ENCODE peak calls at places on chromosomes 2 and 18, in five cellular contexts. One of them, this sample, is unnamed.

GRCh38 chr2:119849838-119850565 is 90.3 kb downstream of the PTPN4 start:
- DNase-seq in endodermal cell: no peak
- DNase-seq in ovary: no peak
- DNase-seq in neuronal stem cell: no peak
- DNase-seq in pancreas: no peak
- DNase-seq in this sample: no peak

GRCh38 chr2:184735611-184736010 is 137.3 kb downstream of the ZNF804A start:
- DNase-seq in neuronal stem cell: no peak
- DNase-seq in ovary: no peak
- DNase-seq in endodermal cell: no peak
- DNase-seq in pancreas: no peak
- DNase-seq in this sample: no peak

GRCh38 chr18:58567453-58568196 is 61.3 kb downstream of the ALPK2 start:
- DNase-seq in ovary: no peak
- DNase-seq in pancreas: no peak
- DNase-seq in endodermal cell: no peak
- DNase-seq in neuronal stem cell: no peak
- DNase-seq in this sample: no peak

GRCh38 chr18:49618741-49619392 is 57.0 kb downstream of the LIPG start:
- DNase-seq in endodermal cell: peak; percentile 30
- DNase-seq in neuronal stem cell: no peak
- DNase-seq in pancreas: no peak
- DNase-seq in ovary: no peak
- DNase-seq in this sample: no peak

GRCh38 chr2:118705032-118705431 is 142.4 kb downstream of the EN1 start:
- DNase-seq in endodermal cell: no peak
- DNase-seq in pancreas: no peak
- DNase-seq in ovary: no peak
- DNase-seq in neuronal stem cell: no peak
- DNase-seq in this sample: no peak

GRCh38 chr18:10242922-10243680 is 211.3 kb upstream of the APCDD1 start:
- DNase-seq in pancreas: no peak
- DNase-seq in endodermal cell: peak; percentile 53
- DNase-seq in neuronal stem cell: peak; percentile 11
- DNase-seq in ovary: no peak
- DNase-seq in this sample: no peak

GRCh38 chr2:860259-860855 is 90.3 kb upstream of the SNTG2 start:
- DNase-seq in endodermal cell: peak; percentile 85
- DNase-seq in ovary: no peak
- DNase-seq in pancreas: no peak
- DNase-seq in neuronal stem cell: no peak
- DNase-seq in this sample: no peak

GRCh38 chr2:127143851-127144782 is 37.2 kb upstream of the BIN1 start:
- DNase-seq in neuronal stem cell: no peak
- DNase-seq in pancreas: no peak
- DNase-seq in endodermal cell: no peak
- DNase-seq in ovary: no peak
- DNase-seq in this sample: no peak

GRCh38 chr2:109063326-109063670 is 65.7 kb upstream of the SH3RF3 start:
- DNase-seq in neuronal stem cell: no peak
- DNase-seq in endodermal cell: no peak
- DNase-seq in ovary: no peak
- DNase-seq in pancreas: no peak
- DNase-seq in this sample: no peak

GRCh38 chr2:202541137-202541536 is 93.6 kb upstream of the FAM117B start:
- DNase-seq in endodermal cell: no peak
- DNase-seq in ovary: no peak
- DNase-seq in pancreas: no peak
- DNase-seq in neuronal stem cell: no peak
- DNase-seq in this sample: no peak

GRCh38 chr2:147297820-147298219 is 547.0 kb upstream of the ACVR2A start:
- DNase-seq in neuronal stem cell: no peak
- DNase-seq in pancreas: no peak
- DNase-seq in endodermal cell: no peak
- DNase-seq in ovary: no peak
- DNase-seq in this sample: no peak

GRCh38 chr18:54388203-54389142 is 30.8 kb downstream of the C18orf54 start:
- DNase-seq in neuronal stem cell: no peak
- DNase-seq in endodermal cell: peak; percentile 94
- DNase-seq in ovary: no peak
- DNase-seq in pancreas: no peak
- DNase-seq in this sample: no peak

GRCh38 chr2:213934560-213934959 is 476.3 kb upstream of the VWC2L start:
- DNase-seq in endodermal cell: no peak
- DNase-seq in ovary: no peak
- DNase-seq in pancreas: no peak
- DNase-seq in neuronal stem cell: no peak
- DNase-seq in this sample: no peak

GRCh38 chr2:163347982-163348842 is 387.6 kb downstream of the FIGN start:
- DNase-seq in pancreas: peak; percentile 61
- DNase-seq in endodermal cell: peak; percentile 96
- DNase-seq in ovary: peak; percentile 54
- DNase-seq in neuronal stem cell: peak; percentile 82
- DNase-seq in this sample: peak; percentile 85

GRCh38 chr2:37201208-37201607 is 4.9 kb downstream of the CEBPZOS start:
- DNase-seq in neuronal stem cell: no peak
- DNase-seq in ovary: no peak
- DNase-seq in endodermal cell: no peak
- DNase-seq in pancreas: no peak
- DNase-seq in this sample: no peak

GRCh38 chr2:73925033-73925704 is 1.5 kb upstream of the DGUOK start:
- DNase-seq in neuronal stem cell: no peak
- DNase-seq in endodermal cell: peak; percentile 37
- DNase-seq in pancreas: no peak
- DNase-seq in ovary: no peak
- DNase-seq in this sample: no peak

GRCh38 chr18:12403601-12404506 is 3.9 kb upstream of the PRELID3A start:
- DNase-seq in neuronal stem cell: no peak
- DNase-seq in pancreas: no peak
- DNase-seq in ovary: no peak
- DNase-seq in endodermal cell: no peak
- DNase-seq in this sample: no peak

GRCh38 chr2:238950551-238950950 is 102.7 kb downstream of the TWIST2 start:
- DNase-seq in ovary: peak; percentile 10
- DNase-seq in endodermal cell: peak; percentile 30
- DNase-seq in pancreas: no peak
- DNase-seq in neuronal stem cell: no peak
- DNase-seq in this sample: no peak

GRCh38 chr2:1856922-1857321 is 112.6 kb upstream of the PXDN start:
- DNase-seq in pancreas: no peak
- DNase-seq in neuronal stem cell: no peak
- DNase-seq in ovary: no peak
- DNase-seq in endodermal cell: no peak
- DNase-seq in this sample: no peak

GRCh38 chr2:157897106-157897971 is 21.2 kb upstream of the ACVR1 start:
- DNase-seq in endodermal cell: no peak
- DNase-seq in neuronal stem cell: no peak
- DNase-seq in pancreas: no peak
- DNase-seq in ovary: no peak
- DNase-seq in this sample: no peak

GRCh38 chr2:20400787-20401494 is 45.9 kb upstream of the RHOB start:
- DNase-seq in endodermal cell: no peak
- DNase-seq in ovary: no peak
- DNase-seq in neuronal stem cell: no peak
- DNase-seq in pancreas: no peak
- DNase-seq in this sample: no peak

GRCh38 chr2:240921319-240922233 is 15.4 kb downstream of the CROCC2 start:
- DNase-seq in ovary: peak; percentile 31
- DNase-seq in neuronal stem cell: no peak
- DNase-seq in pancreas: peak; percentile 33
- DNase-seq in endodermal cell: peak; percentile 31
- DNase-seq in this sample: peak; percentile 76

GRCh38 chr18:62396967-62397366 is 71.9 kb downstream of the TNFRSF11A start:
- DNase-seq in endodermal cell: no peak
- DNase-seq in pancreas: no peak
- DNase-seq in neuronal stem cell: no peak
- DNase-seq in ovary: no peak
- DNase-seq in this sample: no peak

GRCh38 chr18:54950221-54950620 is 9.0 kb downstream of the CCDC68 start:
- DNase-seq in endodermal cell: no peak
- DNase-seq in pancreas: no peak
- DNase-seq in neuronal stem cell: no peak
- DNase-seq in ovary: no peak
- DNase-seq in this sample: no peak

GRCh38 chr2:17303496-17303895 is 214.7 kb downstream of the RAD51AP2 start:
- DNase-seq in pancreas: no peak
- DNase-seq in endodermal cell: no peak
- DNase-seq in ovary: no peak
- DNase-seq in neuronal stem cell: no peak
- DNase-seq in this sample: no peak

GRCh38 chr2:181683518-181684453 is 3.5 kb upstream of the NEUROD1 start:
- DNase-seq in neuronal stem cell: peak; percentile 85
- DNase-seq in endodermal cell: peak; percentile 86
- DNase-seq in pancreas: no peak
- DNase-seq in ovary: no peak
- DNase-seq in this sample: no peak

GRCh38 chr2:174012347-174013309 is 47.5 kb upstream of the SP3 start:
- DNase-seq in endodermal cell: peak; percentile 90
- DNase-seq in ovary: peak; percentile 81
- DNase-seq in pancreas: peak; percentile 47
- DNase-seq in neuronal stem cell: no peak
- DNase-seq in this sample: peak; percentile 87

GRCh38 chr2:146661494-146662096 is 1183.2 kb upstream of the ACVR2A start:
- DNase-seq in pancreas: no peak
- DNase-seq in ovary: no peak
- DNase-seq in endodermal cell: no peak
- DNase-seq in neuronal stem cell: peak; percentile 37
- DNase-seq in this sample: no peak

GRCh38 chr18:52607985-52608384 is 268.0 kb downstream of the DCC start:
- DNase-seq in endodermal cell: no peak
- DNase-seq in pancreas: no peak
- DNase-seq in neuronal stem cell: no peak
- DNase-seq in ovary: no peak
- DNase-seq in this sample: no peak

GRCh38 chr2:46002947-46003346 is 294.3 kb upstream of the EPAS1 start:
- DNase-seq in endodermal cell: no peak
- DNase-seq in neuronal stem cell: no peak
- DNase-seq in pancreas: no peak
- DNase-seq in ovary: no peak
- DNase-seq in this sample: no peak
- H3K27ac ChIP-seq in endodermal cell: no peak overlapping the region
- H3K27ac ChIP-seq in neuronal stem cell: no peak overlapping the region
- H3K27ac ChIP-seq in pancreas: no peak overlapping the region
- H3K27ac ChIP-seq in ovary: no peak overlapping the region
- H3K27ac ChIP-seq in this sample: peak overlapping the region; percentile 41

GRCh38 chr2:128637481-128638155 is 318.9 kb upstream of the HS6ST1 start:
- DNase-seq in pancreas: no peak
- DNase-seq in neuronal stem cell: no peak
- DNase-seq in endodermal cell: peak; percentile 22
- DNase-seq in ovary: no peak
- DNase-seq in this sample: no peak
- H3K27ac ChIP-seq in pancreas: no peak overlapping the region
- H3K27ac ChIP-seq in neuronal stem cell: peak overlapping the region; percentile 96
- H3K27ac ChIP-seq in endodermal cell: peak overlapping the region; percentile 100
- H3K27ac ChIP-seq in ovary: no peak overlapping the region
- H3K27ac ChIP-seq in this sample: no peak overlapping the region

DNA sequence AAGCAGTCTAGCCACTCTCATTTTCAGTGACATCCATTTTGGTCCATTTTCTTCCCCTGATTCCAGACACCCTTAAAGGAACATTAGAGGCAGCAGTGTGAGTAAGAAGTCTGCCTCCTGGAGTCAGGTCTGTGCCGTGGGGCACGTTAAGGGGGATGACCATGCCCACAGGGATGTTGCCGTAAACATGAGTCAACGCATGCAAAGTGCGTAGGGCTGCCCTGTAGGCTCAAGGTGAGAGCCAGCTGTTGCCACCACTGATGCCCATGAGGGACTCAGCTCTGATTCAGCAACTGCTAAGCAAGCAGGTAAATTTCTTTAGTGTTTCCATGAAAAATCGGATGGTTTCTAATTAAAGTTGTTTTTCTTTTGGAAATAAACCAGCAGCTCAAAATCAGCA is 61.4 kb upstream of the TFCP2L1 start:
- DNase-seq in pancreas: no peak
- DNase-seq in ovary: no peak
- DNase-seq in endodermal cell: no peak
- DNase-seq in neuronal stem cell: no peak
- DNase-seq in this sample: no peak
- H3K27ac ChIP-seq in pancreas: no peak overlapping the region
- H3K27ac ChIP-seq in ovary: no peak overlapping the region
- H3K27ac ChIP-seq in endodermal cell: no peak overlapping the region
- H3K27ac ChIP-seq in neuronal stem cell: no peak overlapping the region
- H3K27ac ChIP-seq in this sample: no peak overlapping the region

GRCh38 chr2:85444629-85445028 is 26.1 kb downstream of the SH2D6 start:
- DNase-seq in ovary: no peak
- DNase-seq in pancreas: no peak
- DNase-seq in endodermal cell: peak; percentile 53
- DNase-seq in neuronal stem cell: no peak
- DNase-seq in this sample: no peak

GRCh38 chr2:85439111-85439477 is 20.6 kb downstream of the SH2D6 start:
- DNase-seq in pancreas: no peak
- DNase-seq in neuronal stem cell: no peak
- DNase-seq in endodermal cell: peak; percentile 44
- DNase-seq in ovary: no peak
- DNase-seq in this sample: no peak

GRCh38 chr2:85439986-85440385 is 21.5 kb downstream of the SH2D6 start:
- DNase-seq in ovary: no peak
- DNase-seq in pancreas: no peak
- DNase-seq in endodermal cell: peak; percentile 38
- DNase-seq in neuronal stem cell: no peak
- DNase-seq in this sample: no peak

GRCh38 chr2:85440736-85441135 is 22.2 kb downstream of the SH2D6 start:
- DNase-seq in endodermal cell: no peak
- DNase-seq in pancreas: no peak
- DNase-seq in neuronal stem cell: no peak
- DNase-seq in ovary: no peak
- DNase-seq in this sample: no peak

DNA sequence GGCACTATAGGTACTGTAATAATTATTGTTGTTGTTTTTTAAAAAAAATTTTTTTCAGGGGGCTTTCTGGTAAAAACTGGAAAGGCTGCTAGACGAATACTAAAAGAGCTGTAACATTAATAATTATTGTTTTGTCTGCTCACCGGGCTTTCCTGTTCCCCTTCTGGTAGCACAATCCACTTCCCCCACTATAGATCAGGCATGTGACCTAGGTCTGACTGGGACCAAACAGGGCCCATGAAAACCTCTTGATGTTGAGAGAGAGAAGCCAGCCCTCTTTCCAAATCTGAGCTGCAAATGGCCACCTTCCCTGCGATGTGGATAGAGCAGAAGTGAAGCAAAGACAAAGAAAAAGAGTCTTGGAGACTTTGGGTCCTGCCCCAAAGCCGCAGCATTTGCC is 23.3 kb downstream of the SH2D6 start:
- DNase-seq in ovary: no peak
- DNase-seq in neuronal stem cell: no peak
- DNase-seq in pancreas: no peak
- DNase-seq in endodermal cell: peak; percentile 41
- DNase-seq in this sample: no peak
- H3K27ac ChIP-seq in ovary: no peak overlapping the region
- H3K27ac ChIP-seq in neuronal stem cell: no peak overlapping the region
- H3K27ac ChIP-seq in pancreas: no peak overlapping the region
- H3K27ac ChIP-seq in endodermal cell: no peak overlapping the region
- H3K27ac ChIP-seq in this sample: no peak overlapping the region

GRCh38 chr2:159715451-159715850 is 3.1 kb downstream of the MARCHF7 start:
- DNase-seq in pancreas: no peak
- DNase-seq in endodermal cell: no peak
- DNase-seq in neuronal stem cell: no peak
- DNase-seq in ovary: no peak
- DNase-seq in this sample: no peak
- H3K27ac ChIP-seq in pancreas: no peak overlapping the region
- H3K27ac ChIP-seq in endodermal cell: no peak overlapping the region
- H3K27ac ChIP-seq in neuronal stem cell: no peak overlapping the region
- H3K27ac ChIP-seq in ovary: no peak overlapping the region
- H3K27ac ChIP-seq in this sample: no peak overlapping the region